ENCODE peak calls at places on chromosomes 4 and X, in eight cellular contexts. One of them, this sample, is unnamed.

GRCh38 chrX:97668126-97668525 is 784.4 kb downstream of the RPA4 start:
- DNase-seq in mucosa of descending colon: no peak
- DNase-seq in uterus: no peak
- DNase-seq in bronchial epithelial cell: no peak
- DNase-seq in choroid plexus epithelial cell: no peak
- DNase-seq in left lung: no peak
- DNase-seq in astrocyte: no peak
- DNase-seq in IMR-90: no peak
- DNase-seq in this sample: no peak

GRCh38 chr4:157204634-157205244 is 15.8 kb upstream of the GRIA2 start:
- DNase-seq in uterus: no peak
- DNase-seq in astrocyte: no peak
- DNase-seq in mucosa of descending colon: no peak
- DNase-seq in bronchial epithelial cell: no peak
- DNase-seq in IMR-90: peak; percentile 1
- DNase-seq in choroid plexus epithelial cell: peak; percentile 19
- DNase-seq in left lung: peak; percentile 81
- DNase-seq in this sample: peak; percentile 76

GRCh38 chr4:29405151-29405550 is 1315.0 kb upstream of the PCDH7 start:
- DNase-seq in bronchial epithelial cell: no peak
- DNase-seq in IMR-90: peak; percentile 16
- DNase-seq in astrocyte: no peak
- DNase-seq in mucosa of descending colon: no peak
- DNase-seq in left lung: no peak
- DNase-seq in uterus: no peak
- DNase-seq in choroid plexus epithelial cell: no peak
- DNase-seq in this sample: no peak

GRCh38 chr4:56134272-56134671 is 185.5 kb downstream of the CEP135 start:
- DNase-seq in bronchial epithelial cell: no peak
- DNase-seq in astrocyte: peak; percentile 91
- DNase-seq in mucosa of descending colon: no peak
- DNase-seq in uterus: no peak
- DNase-seq in choroid plexus epithelial cell: peak; percentile 95
- DNase-seq in left lung: no peak
- DNase-seq in IMR-90: peak; percentile 43
- DNase-seq in this sample: no peak

GRCh38 chrX:5409106-5409505 is 819.6 kb downstream of the NLGN4X start:
- DNase-seq in bronchial epithelial cell: no peak
- DNase-seq in mucosa of descending colon: no peak
- DNase-seq in choroid plexus epithelial cell: no peak
- DNase-seq in astrocyte: no peak
- DNase-seq in IMR-90: no peak
- DNase-seq in uterus: no peak
- DNase-seq in left lung: no peak
- DNase-seq in this sample: no peak

GRCh38 chr4:12897954-12898353 is 586.2 kb downstream of the RAB28 start:
- DNase-seq in IMR-90: no peak
- DNase-seq in astrocyte: no peak
- DNase-seq in uterus: no peak
- DNase-seq in left lung: no peak
- DNase-seq in choroid plexus epithelial cell: no peak
- DNase-seq in bronchial epithelial cell: no peak
- DNase-seq in mucosa of descending colon: no peak
- DNase-seq in this sample: no peak

GRCh38 chr4:184215709-184216328 is 1.9 kb downstream of the ENPP6 start:
- DNase-seq in choroid plexus epithelial cell: no peak
- DNase-seq in mucosa of descending colon: no peak
- DNase-seq in bronchial epithelial cell: no peak
- DNase-seq in uterus: no peak
- DNase-seq in IMR-90: no peak
- DNase-seq in astrocyte: no peak
- DNase-seq in left lung: peak; percentile 55
- DNase-seq in this sample: no peak

GRCh38 chr4:156710571-156711195 is 260.9 kb downstream of the PDGFC start:
- DNase-seq in astrocyte: peak; percentile 18
- DNase-seq in mucosa of descending colon: no peak
- DNase-seq in IMR-90: peak; percentile 44
- DNase-seq in choroid plexus epithelial cell: no peak
- DNase-seq in uterus: no peak
- DNase-seq in bronchial epithelial cell: no peak
- DNase-seq in left lung: no peak
- DNase-seq in this sample: no peak

GRCh38 chr4:36081185-36081584 is 163.1 kb downstream of the ARAP2 start:
- DNase-seq in bronchial epithelial cell: no peak
- DNase-seq in IMR-90: no peak
- DNase-seq in choroid plexus epithelial cell: no peak
- DNase-seq in left lung: no peak
- DNase-seq in uterus: no peak
- DNase-seq in mucosa of descending colon: no peak
- DNase-seq in astrocyte: no peak
- DNase-seq in this sample: no peak

GRCh38 chr4:3013839-3014350 is 50.5 kb downstream of the GRK4 start:
- DNase-seq in left lung: no peak
- DNase-seq in bronchial epithelial cell: no peak
- DNase-seq in mucosa of descending colon: no peak
- DNase-seq in choroid plexus epithelial cell: no peak
- DNase-seq in IMR-90: no peak
- DNase-seq in astrocyte: no peak
- DNase-seq in uterus: no peak
- DNase-seq in this sample: no peak

GRCh38 chr4:25865586-25865985 is 2.8 kb upstream of the SEL1L3 start:
- DNase-seq in mucosa of descending colon: peak; percentile 80
- DNase-seq in astrocyte: peak; percentile 32
- DNase-seq in uterus: no peak
- DNase-seq in choroid plexus epithelial cell: no peak
- DNase-seq in bronchial epithelial cell: peak; percentile 98
- DNase-seq in left lung: no peak
- DNase-seq in IMR-90: no peak
- DNase-seq in this sample: no peak

GRCh38 chr4:890036-890695 is 42.0 kb downstream of the GAK start:
- DNase-seq in IMR-90: no peak
- DNase-seq in choroid plexus epithelial cell: no peak
- DNase-seq in astrocyte: no peak
- DNase-seq in left lung: no peak
- DNase-seq in bronchial epithelial cell: no peak
- DNase-seq in uterus: no peak
- DNase-seq in mucosa of descending colon: no peak
- DNase-seq in this sample: no peak

GRCh38 chr4:148061139-148061476 is 329.2 kb downstream of the ARHGAP10 start:
- DNase-seq in astrocyte: no peak
- DNase-seq in left lung: no peak
- DNase-seq in choroid plexus epithelial cell: no peak
- DNase-seq in uterus: no peak
- DNase-seq in IMR-90: no peak
- DNase-seq in mucosa of descending colon: no peak
- DNase-seq in bronchial epithelial cell: no peak
- DNase-seq in this sample: no peak

GRCh38 chrX:24145340-24146186 is 4.0 kb upstream of the ZFX start:
- DNase-seq in bronchial epithelial cell: peak; percentile 69
- DNase-seq in mucosa of descending colon: no peak
- DNase-seq in left lung: no peak
- DNase-seq in choroid plexus epithelial cell: peak; percentile 39
- DNase-seq in astrocyte: peak; percentile 82
- DNase-seq in uterus: no peak
- DNase-seq in IMR-90: peak; percentile 54
- DNase-seq in this sample: no peak

GRCh38 chr4:86586160-86586572 is 7.9 kb upstream of the PTPN13 start:
- DNase-seq in mucosa of descending colon: no peak
- DNase-seq in left lung: no peak
- DNase-seq in IMR-90: no peak
- DNase-seq in astrocyte: no peak
- DNase-seq in uterus: no peak
- DNase-seq in bronchial epithelial cell: peak; percentile 97
- DNase-seq in choroid plexus epithelial cell: no peak
- DNase-seq in this sample: no peak

GRCh38 chr4:86587016-86587713 is 7.0 kb upstream of the PTPN13 start:
- DNase-seq in bronchial epithelial cell: no peak
- DNase-seq in astrocyte: no peak
- DNase-seq in left lung: no peak
- DNase-seq in uterus: no peak
- DNase-seq in mucosa of descending colon: no peak
- DNase-seq in IMR-90: no peak
- DNase-seq in choroid plexus epithelial cell: no peak
- DNase-seq in this sample: no peak

GRCh38 chr4:86579941-86580340 is 14.2 kb upstream of the PTPN13 start:
- DNase-seq in astrocyte: no peak
- DNase-seq in choroid plexus epithelial cell: no peak
- DNase-seq in bronchial epithelial cell: no peak
- DNase-seq in uterus: no peak
- DNase-seq in IMR-90: no peak
- DNase-seq in left lung: no peak
- DNase-seq in mucosa of descending colon: no peak
- DNase-seq in this sample: no peak

GRCh38 chr4:86582453-86582852 is 11.7 kb upstream of the PTPN13 start:
- DNase-seq in left lung: no peak
- DNase-seq in IMR-90: no peak
- DNase-seq in astrocyte: no peak
- DNase-seq in choroid plexus epithelial cell: no peak
- DNase-seq in uterus: no peak
- DNase-seq in bronchial epithelial cell: peak; percentile 43
- DNase-seq in mucosa of descending colon: no peak
- DNase-seq in this sample: no peak
- H3K4me3 ChIP-seq in left lung: peak overlapping the region; percentile 17
- H3K4me3 ChIP-seq in IMR-90: no peak overlapping the region
- H3K4me3 ChIP-seq in astrocyte: no peak overlapping the region
- H3K4me3 ChIP-seq in choroid plexus epithelial cell: peak overlapping the region; percentile 42
- H3K4me3 ChIP-seq in uterus: peak overlapping the region; percentile 18
- H3K4me3 ChIP-seq in bronchial epithelial cell: no peak overlapping the region
- H3K4me3 ChIP-seq in mucosa of descending colon: no peak overlapping the region
- H3K4me3 ChIP-seq in this sample: peak overlapping the region; percentile 34

GRCh38 chr4:7067523-7068278 is at the start of gene GRPEL1:
- DNase-seq in IMR-90: peak; percentile 99
- DNase-seq in mucosa of descending colon: peak; percentile 100
- DNase-seq in uterus: peak; percentile 100
- DNase-seq in astrocyte: peak; percentile 96
- DNase-seq in choroid plexus epithelial cell: peak; percentile 100
- DNase-seq in left lung: peak; percentile 92
- DNase-seq in bronchial epithelial cell: peak; percentile 99
- DNase-seq in this sample: peak; percentile 100
- TF ChIP-seq CTCF in IMR-90: no peak
- TF ChIP-seq CTCF in mucosa of descending colon: no peak
- TF ChIP-seq CTCF in uterus: no peak
- TF ChIP-seq CTCF in astrocyte: no peak
- TF ChIP-seq CTCF in choroid plexus epithelial cell: no peak
- TF ChIP-seq CTCF in left lung: no peak
- TF ChIP-seq CTCF in bronchial epithelial cell: no peak
- TF ChIP-seq CTCF in this sample: peak; percentile 37

DNA sequence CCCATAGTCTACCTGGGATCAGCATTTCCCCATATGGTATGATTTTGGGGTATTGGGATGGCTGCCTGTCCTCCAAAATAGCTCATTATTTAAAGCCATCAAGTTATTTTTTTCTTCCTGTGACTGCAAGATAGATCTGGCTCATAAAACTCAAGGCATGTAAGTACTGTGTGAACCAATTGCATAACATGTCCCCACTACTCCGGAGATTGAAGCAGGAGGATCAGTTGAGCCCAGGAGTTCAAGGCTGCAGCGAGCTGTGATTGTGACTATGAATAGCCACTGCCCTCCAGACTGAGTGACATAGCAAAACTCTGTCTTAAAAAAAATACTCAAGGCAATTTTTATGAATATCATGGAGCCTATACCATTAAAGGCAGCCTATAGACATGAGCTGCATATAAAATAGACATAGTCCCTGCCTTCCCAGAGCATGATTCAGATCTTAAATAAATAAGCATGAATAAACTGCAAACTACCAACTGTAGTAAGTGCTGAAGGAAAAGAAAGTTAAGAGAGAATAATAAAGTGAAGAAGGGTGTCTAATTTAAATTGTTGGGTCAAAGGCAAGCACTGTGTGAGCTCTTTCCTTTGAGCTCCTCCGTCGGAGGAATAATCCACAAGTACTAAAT is 16.9 kb upstream of the MMAA start:
- DNase-seq in bronchial epithelial cell: no peak
- DNase-seq in left lung: no peak
- DNase-seq in IMR-90: peak; percentile 25
- DNase-seq in mucosa of descending colon: no peak
- DNase-seq in choroid plexus epithelial cell: no peak
- DNase-seq in uterus: no peak
- DNase-seq in astrocyte: no peak
- DNase-seq in this sample: no peak
- H3K4me3 ChIP-seq in bronchial epithelial cell: no peak overlapping the region
- H3K4me3 ChIP-seq in left lung: no peak overlapping the region
- H3K4me3 ChIP-seq in IMR-90: no peak overlapping the region
- H3K4me3 ChIP-seq in mucosa of descending colon: no peak overlapping the region
- H3K4me3 ChIP-seq in choroid plexus epithelial cell: no peak overlapping the region
- H3K4me3 ChIP-seq in uterus: no peak overlapping the region
- H3K4me3 ChIP-seq in astrocyte: no peak overlapping the region
- H3K4me3 ChIP-seq in this sample: no peak overlapping the region

GRCh38 chrX:110462957-110463356 is 104.3 kb downstream of the RTL9 start:
- DNase-seq in mucosa of descending colon: no peak
- DNase-seq in IMR-90: no peak
- DNase-seq in uterus: no peak
- DNase-seq in bronchial epithelial cell: no peak
- DNase-seq in left lung: no peak
- DNase-seq in astrocyte: no peak
- DNase-seq in choroid plexus epithelial cell: no peak
- DNase-seq in this sample: no peak
- TF ChIP-seq CTCF in mucosa of descending colon: no peak
- TF ChIP-seq CTCF in IMR-90: peak; percentile 1
- TF ChIP-seq CTCF in uterus: no peak
- TF ChIP-seq CTCF in bronchial epithelial cell: no peak
- TF ChIP-seq CTCF in left lung: no peak
- TF ChIP-seq CTCF in astrocyte: peak; percentile 17
- TF ChIP-seq CTCF in choroid plexus epithelial cell: no peak
- TF ChIP-seq CTCF in this sample: no peak

GRCh38 chrX:130916636-130917422 is 13.8 kb upstream of the ENOX2 start:
- DNase-seq in astrocyte: peak; percentile 23
- DNase-seq in choroid plexus epithelial cell: peak; percentile 66
- DNase-seq in mucosa of descending colon: no peak
- DNase-seq in bronchial epithelial cell: peak; percentile 22
- DNase-seq in uterus: peak; percentile 26
- DNase-seq in IMR-90: peak; percentile 54
- DNase-seq in left lung: no peak
- DNase-seq in this sample: no peak
- H3K4me3 ChIP-seq in astrocyte: no peak overlapping the region
- H3K4me3 ChIP-seq in choroid plexus epithelial cell: no peak overlapping the region
- H3K4me3 ChIP-seq in mucosa of descending colon: no peak overlapping the region
- H3K4me3 ChIP-seq in bronchial epithelial cell: no peak overlapping the region
- H3K4me3 ChIP-seq in uterus: no peak overlapping the region
- H3K4me3 ChIP-seq in IMR-90: no peak overlapping the region
- H3K4me3 ChIP-seq in left lung: no peak overlapping the region
- H3K4me3 ChIP-seq in this sample: no peak overlapping the region

DNA sequence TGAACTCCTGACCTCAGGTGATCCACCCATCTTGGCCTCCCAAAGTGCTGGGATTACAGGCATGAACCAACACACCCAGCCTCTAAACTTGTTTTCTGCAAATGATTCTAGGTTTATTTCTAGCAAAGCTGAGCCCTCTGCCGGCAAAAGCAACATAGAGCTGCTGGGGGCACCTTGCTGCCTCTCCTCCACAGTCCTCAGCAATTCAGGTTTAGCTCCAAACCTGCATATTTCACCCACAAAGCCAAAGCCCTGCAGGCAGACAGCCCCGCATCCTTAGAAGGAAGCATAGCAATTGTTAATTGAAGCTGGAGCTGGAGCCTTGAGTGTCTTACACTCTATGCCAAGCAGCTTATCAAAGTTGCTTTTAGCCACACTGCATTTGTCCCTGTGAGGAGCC is 24.9 kb upstream of the OCIAD2 start:
- DNase-seq in left lung: no peak
- DNase-seq in uterus: no peak
- DNase-seq in astrocyte: no peak
- DNase-seq in mucosa of descending colon: no peak
- DNase-seq in bronchial epithelial cell: no peak
- DNase-seq in IMR-90: no peak
- DNase-seq in choroid plexus epithelial cell: no peak
- DNase-seq in this sample: no peak
- TF ChIP-seq CTCF in left lung: no peak
- TF ChIP-seq CTCF in uterus: no peak
- TF ChIP-seq CTCF in astrocyte: no peak
- TF ChIP-seq CTCF in mucosa of descending colon: no peak
- TF ChIP-seq CTCF in bronchial epithelial cell: peak; percentile 9
- TF ChIP-seq CTCF in IMR-90: no peak
- TF ChIP-seq CTCF in choroid plexus epithelial cell: peak; percentile 42
- TF ChIP-seq CTCF in this sample: no peak

This sample was measured in upper lobe of right lung.